ENCODE peak calls at places on chromosomes 2 and 18, in ten cellular contexts. T is uterus, F is right lobe of liver, N is GM12891, U is lower leg skin, Z is adrenal gland, E is GM12878, O is ovary, R is Peyer's patch, I is esophagus squamous epithelium. C is an unnamed sample.

GRCh38 chr2:18301421-18302139 is 258.9 kb downstream of the RDH14 start:
- DNase-seq in R (no peak), F (no peak), N (no peak), U (no peak), E (no peak), Z (no peak), T (no peak), I (no peak), O (no peak), C (no peak)

GRCh38 chr2:233470007-233470687 is 96.4 kb downstream of the USP40 start:
- DNase-seq in Z (peak; percentile 47), F (no peak), N (no peak), U (no peak), E (no peak), O (peak; percentile 74), R (no peak), I (no peak), T (peak; percentile 53), C (no peak)

GRCh38 chr2:184304006-184304405 is 294.3 kb upstream of the ZNF804A start:
- DNase-seq in Z (no peak), E (no peak), N (no peak), F (no peak), U (no peak), O (no peak), R (no peak), I (no peak), T (no peak), C (no peak)

GRCh38 chr2:43312751-43313641 is 86.6 kb upstream of the ZFP36L2 start:
- DNase-seq in I (no peak), F (no peak), U (no peak), N (no peak), Z (no peak), E (no peak), T (no peak), R (no peak), O (no peak), C (peak; percentile 25)

GRCh38 chr2:46690825-46691224 is 211.5 kb downstream of the TMEM247 start:
- DNase-seq in T (no peak), U (no peak), E (no peak), N (no peak), I (no peak), O (no peak), Z (no peak), F (no peak), R (no peak), C (peak; percentile 45)

GRCh38 chr2:212618636-212619035 is 80.0 kb upstream of the ERBB4 start:
- DNase-seq in I (no peak), F (no peak), U (no peak), E (no peak), O (no peak), R (no peak), Z (no peak), N (no peak), T (no peak), C (no peak)

GRCh38 chr2:200042944-200043343 is 87.6 kb downstream of the MAIP1 start:
- DNase-seq in U (no peak), N (no peak), F (no peak), E (no peak), R (no peak), T (no peak), I (no peak), Z (no peak), O (no peak), C (peak; percentile 7)

GRCh38 chr2:170141865-170142264 is 36.1 kb upstream of the MYO3B start:
- DNase-seq in Z (no peak), N (no peak), R (no peak), U (no peak), I (no peak), T (no peak), E (peak; percentile 43), F (no peak), O (no peak), C (no peak)

GRCh38 chr18:37309059-37309458 is 256.5 kb downstream of the CELF4 start:
- DNase-seq in N (no peak), U (no peak), I (no peak), T (no peak), F (no peak), Z (no peak), O (no peak), E (no peak), R (no peak), C (no peak)

GRCh38 chr2:215419113-215419512 is 16.8 kb downstream of the FN1 start:
- DNase-seq in F (no peak), T (no peak), I (no peak), N (no peak), U (no peak), O (no peak), E (no peak), Z (no peak), R (no peak), C (no peak)

GRCh38 chr2:147520817-147521216 is 324.0 kb upstream of the ACVR2A start:
- DNase-seq in R (no peak), T (no peak), I (no peak), F (no peak), Z (no peak), E (no peak), O (no peak), N (no peak), U (no peak), C (no peak)

GRCh38 chr2:174606336-174606735 is 8.7 kb upstream of the WIPF1 start:
- DNase-seq in U (peak; percentile 76), N (no peak), T (peak; percentile 33), R (no peak), I (no peak), Z (peak; percentile 63), E (no peak), F (no peak), O (no peak), C (peak; percentile 13)

GRCh38 chr2:48406096-48406495 is 123.9 kb upstream of the STON1 start:
- DNase-seq in R (no peak), T (no peak), Z (no peak), U (no peak), F (no peak), N (no peak), E (no peak), O (no peak), I (no peak), C (no peak)

GRCh38 chr2:126719191-126720030 is 63.5 kb downstream of the GYPC start:
- DNase-seq in Z (no peak), T (no peak), E (no peak), F (no peak), N (no peak), I (no peak), O (no peak), R (no peak), U (no peak), C (no peak)

GRCh38 chr2:23387221-23387550 is 2.2 kb downstream of the KLHL29 start:
- DNase-seq in F (no peak), I (no peak), T (no peak), U (no peak), E (no peak), R (no peak), N (no peak), Z (no peak), O (no peak), C (no peak)

DNA sequence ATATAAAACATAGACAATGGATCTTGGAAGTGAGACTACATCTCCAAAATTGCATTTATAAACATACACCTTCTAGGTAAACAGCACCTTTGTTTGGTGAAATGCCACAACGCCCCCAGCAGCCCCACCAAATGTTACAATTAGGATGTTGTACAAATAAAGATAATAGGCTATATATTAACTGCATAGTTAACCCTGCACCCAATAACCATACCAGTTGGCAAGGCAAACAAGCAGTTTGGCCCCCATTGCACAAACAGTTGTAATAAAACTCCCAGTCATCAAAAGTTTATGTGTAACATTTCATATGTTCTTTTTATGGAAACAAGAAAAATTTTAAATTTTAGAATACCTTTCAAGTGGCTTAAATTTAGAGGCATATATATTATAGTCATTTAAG is 67.3 kb downstream of the PRPF40A start:
- DNase-seq in T (no peak), N (no peak), U (no peak), Z (no peak), F (no peak), E (no peak), R (no peak), O (no peak), I (no peak), C (no peak)
- TF ChIP-seq POLR2A in T (no peak), N (no peak), U (no peak), Z (no peak), F (no peak), E (no peak), R (no peak), O (no peak), I (no peak), C (no peak)

GRCh38 chr2:28716265-28716865 is 35.3 kb upstream of the PPP1CB start:
- DNase-seq in I (no peak), E (peak; percentile 9), O (no peak), R (no peak), T (peak; percentile 84), F (no peak), Z (peak; percentile 55), U (peak; percentile 81), N (no peak), C (peak; percentile 50)
- TF ChIP-seq POLR2A in I (no peak), E (no peak), O (no peak), R (no peak), T (peak; percentile 51), F (peak; percentile 28), Z (no peak), U (no peak), N (no peak), C (no peak)

DNA sequence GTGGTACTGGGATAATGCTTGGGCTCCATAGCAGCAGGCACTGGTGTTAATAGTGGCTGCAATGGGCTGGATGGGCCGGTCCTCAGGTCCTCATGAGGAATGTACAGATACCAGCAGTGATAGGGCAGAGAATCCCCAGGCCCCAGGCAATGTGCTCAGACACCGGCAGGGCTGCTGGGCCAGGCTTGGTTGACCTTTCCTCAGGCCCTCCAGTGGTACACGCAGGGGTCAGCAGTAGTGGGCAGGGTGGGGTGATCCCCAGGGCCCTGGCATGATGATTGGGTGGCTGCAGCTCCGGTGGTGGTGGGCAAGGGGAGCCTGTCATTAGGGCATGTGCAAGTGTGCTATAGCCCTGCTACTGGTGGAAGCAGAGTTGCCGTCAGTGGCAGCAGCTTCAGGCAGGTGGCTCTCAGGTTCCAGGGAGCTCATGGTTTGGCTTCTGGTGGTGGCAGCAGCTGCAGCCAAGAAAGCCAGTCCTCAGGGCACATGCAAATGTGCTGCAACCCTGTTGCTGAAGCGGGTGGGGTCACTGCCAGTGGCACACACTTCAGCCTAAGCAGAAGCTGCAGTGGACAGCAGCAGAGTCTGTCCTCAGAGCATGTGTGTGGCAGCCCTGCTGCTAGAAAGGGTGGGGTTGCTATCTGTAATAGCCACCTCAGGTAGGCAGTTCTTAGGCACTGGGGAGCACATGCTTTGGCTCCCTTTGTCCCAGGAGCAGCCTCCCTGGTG is 56.8 kb downstream of the CCNT2 start:
- DNase-seq in N (no peak), E (no peak), F (no peak), I (no peak), U (no peak), Z (no peak), R (no peak), O (no peak), T (no peak), C (no peak)
- TF ChIP-seq POLR2A in N (no peak), E (no peak), F (no peak), I (no peak), U (no peak), Z (no peak), R (no peak), O (no peak), T (no peak), C (no peak)

DNA sequence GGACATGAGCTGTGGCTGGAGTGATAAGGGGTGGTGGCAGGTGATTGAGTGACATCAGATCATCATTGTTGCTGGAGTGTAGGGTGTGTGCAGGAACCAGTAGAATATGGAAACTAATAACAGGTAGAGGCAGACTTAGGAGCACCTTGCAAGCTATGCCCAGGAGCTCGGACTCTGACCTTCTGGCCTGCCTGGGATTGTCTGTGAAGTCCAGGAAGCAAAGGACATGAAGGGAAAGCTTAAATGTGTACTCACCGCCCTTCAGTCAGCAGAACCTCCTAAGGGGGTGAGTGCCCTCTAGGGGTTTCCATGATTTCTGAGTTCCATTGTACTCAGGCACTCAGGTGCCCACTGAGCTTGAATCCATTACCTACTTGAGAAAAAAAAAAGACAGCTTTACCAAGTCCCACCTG is 104.2 kb downstream of the CRIM1 start:
- DNase-seq in U (no peak), Z (peak; percentile 38), F (no peak), R (no peak), I (no peak), E (no peak), O (no peak), N (no peak), T (no peak), C (no peak)
- TF ChIP-seq POLR2A in U (no peak), Z (no peak), F (no peak), R (no peak), I (no peak), E (no peak), O (no peak), N (no peak), T (no peak), C (no peak)

C was measured in H54.